ENCODE peak calls at places on chromosomes 7 and 10, in eight cellular contexts. E is spleen, P is NB4, U is lung, N is ascending aorta, D is right lobe of liver, X is cardiac muscle cell, C is HCT116. A is an unnamed sample.

GRCh38 chr7:131105294-131105802 is 222.3 kb upstream of the MKLN1 start:
- DNase-seq in E (no peak), P (no peak), U (no peak), N (peak; percentile 69), D (no peak), X (peak; percentile 37), C (no peak), A (no peak)

GRCh38 chr10:120336910-120337540 is 120.0 kb upstream of the PLPP4 start:
- DNase-seq in E (no peak), P (peak; percentile 61), U (peak; percentile 64), N (peak; percentile 63), D (peak; percentile 56), X (peak; percentile 46), C (peak; percentile 51), A (peak; percentile 62)

GRCh38 chr10:96342402-96342801 is 16.4 kb downstream of the OPALIN start:
- DNase-seq in E (no peak), P (no peak), U (no peak), N (no peak), D (no peak), X (no peak), C (no peak), A (no peak)

GRCh38 chr7:29839302-29839701 is 33.0 kb downstream of the WIPF3 start:
- DNase-seq in E (no peak), P (peak; percentile 20), U (no peak), N (peak; percentile 71), D (no peak), X (peak; percentile 64), C (no peak), A (no peak)

GRCh38 chr10:2019803-2020202 is 282.5 kb upstream of the ADARB2 start:
- DNase-seq in E (no peak), P (no peak), U (no peak), N (no peak), D (no peak), X (no peak), C (no peak), A (no peak)

GRCh38 chr10:72310636-72311035 is 36.9 kb downstream of the DDIT4 start:
- DNase-seq in E (peak; percentile 67), P (peak; percentile 65), U (no peak), N (no peak), D (peak; percentile 76), X (no peak), C (no peak), A (no peak)

GRCh38 chr7:116524221-116524608 is 621 bp upstream of the CAV1 start:
- DNase-seq in E (no peak), P (no peak), U (no peak), N (no peak), D (no peak), X (no peak), C (no peak), A (no peak)

GRCh38 chr10:17199351-17199804 is 2.1 kb downstream of the TRDMT1 start:
- DNase-seq in E (no peak), P (no peak), U (no peak), N (no peak), D (no peak), X (peak; percentile 68), C (no peak), A (no peak)

GRCh38 chr7:39732837-39733804 is 109.7 kb downstream of the RALA start:
- DNase-seq in E (peak; percentile 97), P (peak; percentile 100), U (peak; percentile 93), N (peak; percentile 97), D (peak; percentile 90), X (peak; percentile 99), C (peak; percentile 87), A (peak; percentile 99)

GRCh38 chr7:11458736-11459483 is 373.1 kb downstream of the THSD7A start:
- DNase-seq in E (no peak), P (peak; percentile 81), U (no peak), N (no peak), D (no peak), X (peak; percentile 93), C (no peak), A (no peak)

GRCh38 chr7:135147899-135148721 is at the start of gene TMEM140:
- DNase-seq in E (peak; percentile 86), P (no peak), U (no peak), N (no peak), D (peak; percentile 82), X (peak; percentile 71), C (no peak), A (peak; percentile 84)

GRCh38 chr7:138821912-138822311 is 23.9 kb upstream of the ATP6V0A4 start:
- DNase-seq in E (no peak), P (no peak), U (no peak), N (no peak), D (no peak), X (no peak), C (no peak), A (no peak)
- TF ChIP-seq CTCF in E (no peak), P (no peak), U (no peak), N (no peak), D (no peak), X (no peak), C (no peak), A (no peak)

GRCh38 chr10:59311025-59311424 is 51.3 kb downstream of the FAM13C start:
- DNase-seq in E (no peak), P (no peak), U (no peak), N (no peak), D (no peak), X (no peak), C (no peak), A (no peak)
- H3K4me3 ChIP-seq in E (no peak overlapping the region), P (no peak overlapping the region), U (no peak overlapping the region), N (no peak overlapping the region), D (no peak overlapping the region), X (no peak overlapping the region), C (no peak overlapping the region), A (no peak overlapping the region)

DNA sequence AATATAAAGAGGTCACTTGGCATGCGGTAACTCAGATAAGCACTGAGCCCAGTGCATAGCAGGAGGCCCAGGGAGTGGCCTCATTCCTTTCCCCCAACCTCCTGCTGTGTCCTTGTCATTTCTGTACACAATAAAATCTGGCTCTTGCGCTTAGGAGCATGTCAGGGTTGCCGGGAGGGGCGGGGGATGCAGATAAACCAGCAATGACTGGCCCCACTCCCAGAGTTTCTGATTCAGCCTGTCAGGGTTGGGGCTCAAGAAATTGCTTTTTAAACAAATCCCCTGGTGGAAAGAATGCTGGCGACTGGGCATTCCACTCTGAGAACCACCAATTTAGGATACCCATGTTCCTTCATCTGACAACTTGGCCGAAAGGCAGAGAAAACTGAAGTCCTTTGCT is 376.5 kb downstream of the TCERG1L start:
- DNase-seq in E (no peak), P (no peak), U (no peak), N (peak; percentile 19), D (no peak), X (no peak), C (no peak), A (no peak)
- TF ChIP-seq CTCF in E (no peak), P (no peak), U (no peak), N (no peak), D (no peak), X (no peak), C (no peak), A (no peak)

GRCh38 chr10:110498087-110498981 is 627 bp downstream of the DUSP5 start:
- DNase-seq in E (peak; percentile 93), P (peak; percentile 69), U (peak; percentile 49), N (peak; percentile 74), D (no peak), X (peak; percentile 73), C (no peak), A (peak; percentile 72)

GRCh38 chr10:110500515-110500905 is 2.8 kb downstream of the DUSP5 start:
- DNase-seq in E (no peak), P (no peak), U (no peak), N (no peak), D (no peak), X (peak; percentile 69), C (no peak), A (no peak)

GRCh38 chr10:110498982-110499795 is 1.5 kb downstream of the DUSP5 start:
- DNase-seq in E (peak; percentile 78), P (peak; percentile 86), U (no peak), N (no peak), D (no peak), X (peak; percentile 44), C (no peak), A (peak; percentile 82)

GRCh38 chr10:110501142-110501937 is 3.6 kb downstream of the DUSP5 start:
- DNase-seq in E (peak; percentile 85), P (peak; percentile 88), U (peak; percentile 89), N (peak; percentile 93), D (peak; percentile 63), X (peak; percentile 95), C (peak; percentile 88), A (peak; percentile 90)

DNA sequence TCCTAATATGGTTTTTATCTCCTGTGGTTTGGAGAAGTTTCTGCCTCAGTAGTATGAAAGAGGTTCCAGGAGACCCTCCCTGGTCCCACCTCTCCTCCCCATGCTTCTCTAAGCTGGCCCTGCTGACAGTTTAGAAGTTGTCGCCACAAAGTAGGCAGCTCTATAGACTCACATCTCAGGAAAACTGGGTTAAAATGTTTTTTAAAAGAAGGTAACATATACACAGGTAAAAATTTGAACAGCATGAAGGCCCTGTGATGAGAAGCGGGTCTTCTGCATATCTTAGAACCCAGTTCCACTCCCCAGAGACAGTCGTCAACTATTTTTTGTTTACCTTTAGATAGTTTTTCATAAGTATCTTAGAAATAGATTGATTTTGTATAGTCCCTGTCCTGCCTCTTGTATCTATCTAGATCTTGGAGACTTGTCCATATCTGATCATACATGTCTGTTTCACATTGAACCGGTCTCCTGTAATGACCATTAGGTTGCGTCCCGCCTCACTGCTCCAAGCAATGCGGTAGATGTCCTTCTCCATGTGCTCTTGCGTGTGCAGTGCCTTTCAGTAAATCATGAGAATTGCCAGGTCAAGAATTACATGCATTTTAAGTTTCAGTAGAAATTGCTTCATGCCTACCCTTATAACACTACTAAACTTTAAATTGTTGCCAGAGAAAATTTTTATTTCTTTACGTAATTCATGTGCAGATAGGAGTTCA is 2.2 kb downstream of the DUSP5 start:
- DNase-seq in E (no peak), P (no peak), U (no peak), N (no peak), D (no peak), X (no peak), C (no peak), A (no peak)
- H3K4me3 ChIP-seq in E (peak overlapping the region; percentile 66), P (no peak overlapping the region), U (peak overlapping the region; percentile 74), N (peak overlapping the region; percentile 77), D (peak overlapping the region; percentile 91), X (peak overlapping the region; percentile 59), C (peak overlapping the region; percentile 90), A (peak overlapping the region; percentile 88)

GRCh38 chr10:31602541-31603244 is 283.7 kb downstream of the ZEB1 start:
- DNase-seq in E (peak; percentile 81), P (no peak), U (peak; percentile 67), N (peak; percentile 94), D (no peak), X (peak; percentile 84), C (no peak), A (no peak)
- TF ChIP-seq CTCF in E (no peak), P (no peak), U (no peak), N (no peak), D (no peak), X (no peak), C (no peak), A (no peak)

DNA sequence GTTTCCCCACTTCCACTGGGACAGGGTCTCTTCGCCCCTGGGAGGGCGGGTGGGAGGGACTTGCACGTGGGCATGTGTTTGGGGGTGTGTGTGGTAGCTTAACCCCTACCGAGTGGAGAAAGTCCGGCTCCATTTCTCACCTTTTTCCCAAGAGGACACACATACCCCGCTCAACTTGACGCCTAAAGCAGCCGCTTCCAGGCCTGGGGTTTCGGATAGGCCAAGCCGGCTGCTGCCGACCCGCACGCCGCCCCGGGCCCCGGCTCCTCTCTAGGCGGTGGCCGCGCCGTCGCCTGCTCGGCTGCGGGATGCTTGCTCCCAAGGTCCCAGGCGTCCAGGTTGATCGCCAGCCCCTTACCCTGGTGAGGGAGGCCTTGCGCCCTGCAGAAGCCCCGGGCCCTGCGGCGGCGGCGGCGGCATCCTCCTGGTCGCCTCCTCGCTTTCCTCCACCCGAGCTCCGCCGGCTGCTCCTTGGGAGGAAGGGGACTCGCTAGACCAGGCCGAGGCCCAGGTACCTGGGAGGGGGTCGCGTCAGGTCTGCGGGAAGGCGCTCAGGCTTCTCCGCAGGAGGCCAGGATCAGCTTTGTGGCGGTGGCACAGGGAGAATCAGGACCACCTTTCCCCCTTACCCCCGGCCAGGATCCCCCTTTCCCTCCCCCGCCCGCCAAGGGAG is 3.2 kb upstream of the GATA3 start:
- DNase-seq in E (no peak), P (no peak), U (no peak), N (no peak), D (no peak), X (no peak), C (no peak), A (no peak)
- H3K4me3 ChIP-seq in E (peak overlapping the region; percentile 2), P (no peak overlapping the region), U (no peak overlapping the region), N (peak overlapping the region; percentile 63), D (peak overlapping the region; percentile 52), X (peak overlapping the region; percentile 38), C (no peak overlapping the region), A (no peak overlapping the region)

A was measured in GM12865.